ENCODE peak calls at places on chromosomes 11 and 22, in seven cellular contexts. One of them, this sample, is unnamed.

GRCh38 chr22:47055921-47056320 is 293.5 kb downstream of the TBC1D22A start:
- DNase-seq in PC-9: no peak
- DNase-seq in HCT116: no peak
- DNase-seq in GM23248: no peak
- DNase-seq in MM.1S: no peak
- DNase-seq in GM23338: no peak
- DNase-seq in PC-3: no peak
- DNase-seq in this sample: no peak

GRCh38 chr22:30416403-30416802 is 9.2 kb upstream of the MTFP1 start:
- DNase-seq in PC-9: no peak
- DNase-seq in MM.1S: no peak
- DNase-seq in GM23248: peak; percentile 42
- DNase-seq in HCT116: no peak
- DNase-seq in PC-3: no peak
- DNase-seq in GM23338: no peak
- DNase-seq in this sample: peak; percentile 64

GRCh38 chr11:73715551-73715950 is 45.3 kb downstream of the RAB6A start:
- DNase-seq in PC-3: no peak
- DNase-seq in PC-9: no peak
- DNase-seq in GM23338: no peak
- DNase-seq in MM.1S: no peak
- DNase-seq in HCT116: no peak
- DNase-seq in GM23248: no peak
- DNase-seq in this sample: no peak

GRCh38 chr11:126443120-126443519 is 87.6 kb downstream of the ST3GAL4 start:
- DNase-seq in MM.1S: peak; percentile 61
- DNase-seq in PC-3: no peak
- DNase-seq in HCT116: no peak
- DNase-seq in GM23338: no peak
- DNase-seq in GM23248: no peak
- DNase-seq in PC-9: no peak
- DNase-seq in this sample: no peak

GRCh38 chr11:7278314-7278917 is 26.7 kb downstream of the SYT9 start:
- DNase-seq in GM23248: peak; percentile 56
- DNase-seq in PC-9: no peak
- DNase-seq in HCT116: peak; percentile 24
- DNase-seq in GM23338: peak; percentile 77
- DNase-seq in PC-3: peak; percentile 69
- DNase-seq in MM.1S: peak; percentile 61
- DNase-seq in this sample: peak; percentile 52

GRCh38 chr11:27722945-27723344 is 22.7 kb upstream of the BDNF start:
- DNase-seq in GM23338: peak; percentile 62
- DNase-seq in PC-3: no peak
- DNase-seq in PC-9: no peak
- DNase-seq in HCT116: no peak
- DNase-seq in MM.1S: no peak
- DNase-seq in GM23248: peak; percentile 51
- DNase-seq in this sample: peak; percentile 7

GRCh38 chr11:57313788-57314135 is 11.0 kb downstream of the TNKS1BP1 start:
- DNase-seq in HCT116: no peak
- DNase-seq in MM.1S: no peak
- DNase-seq in GM23248: no peak
- DNase-seq in PC-3: no peak
- DNase-seq in PC-9: no peak
- DNase-seq in GM23338: no peak
- DNase-seq in this sample: no peak

GRCh38 chr22:19823191-19823590 is 31.5 kb downstream of the GNB1L start:
- DNase-seq in GM23338: no peak
- DNase-seq in GM23248: no peak
- DNase-seq in PC-9: no peak
- DNase-seq in HCT116: no peak
- DNase-seq in PC-3: no peak
- DNase-seq in MM.1S: no peak
- DNase-seq in this sample: peak; percentile 4

GRCh38 chr11:105918039-105918438 is 104.0 kb downstream of the MSANTD4 start:
- DNase-seq in PC-3: no peak
- DNase-seq in GM23248: no peak
- DNase-seq in GM23338: no peak
- DNase-seq in PC-9: no peak
- DNase-seq in MM.1S: no peak
- DNase-seq in HCT116: no peak
- DNase-seq in this sample: no peak

GRCh38 chr22:33986167-33986771 is 66.0 kb upstream of the LARGE1 start:
- DNase-seq in HCT116: no peak
- DNase-seq in GM23248: no peak
- DNase-seq in PC-3: no peak
- DNase-seq in PC-9: no peak
- DNase-seq in MM.1S: no peak
- DNase-seq in GM23338: no peak
- DNase-seq in this sample: no peak

GRCh38 chr11:65611028-65611757 is 2.8 kb downstream of the MAP3K11 start:
- DNase-seq in PC-9: no peak
- DNase-seq in PC-3: no peak
- DNase-seq in HCT116: no peak
- DNase-seq in GM23338: peak; percentile 56
- DNase-seq in GM23248: no peak
- DNase-seq in MM.1S: no peak
- DNase-seq in this sample: no peak

GRCh38 chr11:45922425-45923082 is at the start of gene LARGE2:
- DNase-seq in PC-9: peak; percentile 75
- DNase-seq in PC-3: peak; percentile 67
- DNase-seq in HCT116: no peak
- DNase-seq in GM23248: no peak
- DNase-seq in MM.1S: peak; percentile 20
- DNase-seq in GM23338: peak; percentile 88
- DNase-seq in this sample: peak; percentile 77

GRCh38 chr22:43515411-43515810 is 103.6 kb downstream of the MPPED1 start:
- DNase-seq in GM23248: no peak
- DNase-seq in HCT116: no peak
- DNase-seq in GM23338: no peak
- DNase-seq in PC-3: no peak
- DNase-seq in PC-9: no peak
- DNase-seq in MM.1S: no peak
- DNase-seq in this sample: no peak

GRCh38 chr11:45332486-45332934 is 46.4 kb upstream of the SYT13 start:
- DNase-seq in GM23248: peak; percentile 56
- DNase-seq in GM23338: peak; percentile 72
- DNase-seq in PC-3: no peak
- DNase-seq in HCT116: peak; percentile 29
- DNase-seq in MM.1S: peak; percentile 21
- DNase-seq in PC-9: peak; percentile 10
- DNase-seq in this sample: peak; percentile 56

GRCh38 chr11:19499999-19500398 is 212.6 kb upstream of the NAV2 start:
- DNase-seq in PC-3: no peak
- DNase-seq in GM23338: no peak
- DNase-seq in GM23248: peak; percentile 99
- DNase-seq in PC-9: no peak
- DNase-seq in HCT116: no peak
- DNase-seq in MM.1S: no peak
- DNase-seq in this sample: no peak

GRCh38 chr11:47148903-47149535 is 27.7 kb downstream of the ARFGAP2 start:
- DNase-seq in HCT116: no peak
- DNase-seq in PC-3: no peak
- DNase-seq in MM.1S: no peak
- DNase-seq in GM23248: peak; percentile 54
- DNase-seq in PC-9: no peak
- DNase-seq in GM23338: no peak
- DNase-seq in this sample: no peak

GRCh38 chr22:25765801-25766200 is 23.8 kb downstream of the MYO18B start:
- DNase-seq in MM.1S: no peak
- DNase-seq in PC-3: no peak
- DNase-seq in PC-9: no peak
- DNase-seq in GM23248: no peak
- DNase-seq in HCT116: no peak
- DNase-seq in GM23338: no peak
- DNase-seq in this sample: no peak

GRCh38 chr22:50260801-50261614 is 475 bp downstream of the MAPK12 start:
- DNase-seq in HCT116: no peak
- DNase-seq in PC-9: peak; percentile 52
- DNase-seq in PC-3: peak; percentile 50
- DNase-seq in GM23338: peak; percentile 59
- DNase-seq in GM23248: peak; percentile 85
- DNase-seq in MM.1S: peak; percentile 54
- DNase-seq in this sample: peak; percentile 74

GRCh38 chr11:117319214-117319840 is 3.3 kb upstream of the BACE1 start:
- DNase-seq in PC-3: no peak
- DNase-seq in GM23338: no peak
- DNase-seq in MM.1S: no peak
- DNase-seq in PC-9: no peak
- DNase-seq in GM23248: peak; percentile 59
- DNase-seq in HCT116: no peak
- DNase-seq in this sample: no peak

GRCh38 chr22:45343143-45343542 is 33.4 kb downstream of the FAM118A start:
- DNase-seq in MM.1S: no peak
- DNase-seq in PC-9: no peak
- DNase-seq in GM23248: no peak
- DNase-seq in HCT116: no peak
- DNase-seq in PC-3: no peak
- DNase-seq in GM23338: no peak
- DNase-seq in this sample: no peak

GRCh38 chr22:37370306-37370979 is 56.8 kb downstream of the ELFN2 start:
- DNase-seq in GM23248: no peak
- DNase-seq in MM.1S: peak; percentile 53
- DNase-seq in PC-3: no peak
- DNase-seq in PC-9: no peak
- DNase-seq in HCT116: no peak
- DNase-seq in GM23338: no peak
- DNase-seq in this sample: no peak

GRCh38 chr11:26743622-26744021 is 21.8 kb upstream of the SLC5A12 start:
- DNase-seq in PC-9: no peak
- DNase-seq in GM23338: no peak
- DNase-seq in PC-3: no peak
- DNase-seq in MM.1S: no peak
- DNase-seq in HCT116: no peak
- DNase-seq in GM23248: no peak
- DNase-seq in this sample: no peak

GRCh38 chr11:108516125-108516524 is 17.9 kb upstream of the POGLUT3 start:
- DNase-seq in PC-3: no peak
- DNase-seq in HCT116: no peak
- DNase-seq in PC-9: no peak
- DNase-seq in GM23248: no peak
- DNase-seq in GM23338: no peak
- DNase-seq in MM.1S: no peak
- DNase-seq in this sample: no peak

GRCh38 chr22:45903355-45904149 is 73.4 kb downstream of the WNT7B start:
- DNase-seq in GM23248: peak; percentile 74
- DNase-seq in PC-9: peak; percentile 87
- DNase-seq in HCT116: no peak
- DNase-seq in PC-3: peak; percentile 60
- DNase-seq in MM.1S: no peak
- DNase-seq in GM23338: no peak
- DNase-seq in this sample: peak; percentile 55

GRCh38 chr11:11880179-11880578 is 38.4 kb downstream of the USP47 start:
- DNase-seq in GM23338: no peak
- DNase-seq in MM.1S: no peak
- DNase-seq in HCT116: no peak
- DNase-seq in PC-9: no peak
- DNase-seq in GM23248: no peak
- DNase-seq in PC-3: no peak
- DNase-seq in this sample: no peak

GRCh38 chr11:16857186-16857585 is 118.7 kb downstream of the C11orf58 start:
- DNase-seq in PC-3: no peak
- DNase-seq in HCT116: no peak
- DNase-seq in MM.1S: no peak
- DNase-seq in GM23248: no peak
- DNase-seq in PC-9: no peak
- DNase-seq in GM23338: no peak
- DNase-seq in this sample: no peak

GRCh38 chr11:58774164-58774593 is 42.4 kb upstream of the GLYAT start:
- DNase-seq in GM23248: no peak
- DNase-seq in PC-9: no peak
- DNase-seq in HCT116: no peak
- DNase-seq in PC-3: no peak
- DNase-seq in GM23338: no peak
- DNase-seq in MM.1S: no peak
- DNase-seq in this sample: no peak

DNA sequence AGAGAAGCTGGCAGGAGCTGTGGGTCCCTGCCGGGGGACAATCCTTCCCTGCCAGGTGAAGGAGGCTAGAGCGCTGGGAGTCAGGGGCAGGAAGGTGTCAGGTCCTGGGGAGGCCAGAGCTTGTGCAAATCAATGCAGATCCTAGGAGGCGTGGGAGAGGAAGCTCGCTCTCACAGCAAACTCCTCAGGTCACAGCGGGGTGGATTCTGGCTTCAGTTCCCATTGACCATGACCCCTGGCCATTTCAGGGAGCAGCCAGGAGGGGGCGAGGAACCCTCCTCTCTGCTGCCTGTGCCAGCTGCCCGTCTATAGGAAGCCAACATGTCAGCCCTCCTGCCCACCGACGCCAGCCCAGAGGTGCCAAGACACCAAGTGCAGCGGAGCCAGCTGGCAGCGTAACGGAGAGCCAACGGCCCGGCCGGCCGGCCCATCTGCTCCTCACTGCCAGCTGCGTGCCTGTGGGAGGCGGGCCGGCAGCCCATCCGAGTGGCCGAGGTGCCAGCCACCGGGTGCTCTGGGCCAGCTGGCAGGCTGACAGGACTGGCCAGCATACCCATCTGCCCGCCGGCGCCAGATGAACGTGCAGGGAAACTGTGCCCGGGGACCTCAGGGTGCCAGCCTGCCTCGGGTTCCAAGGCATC is 374.9 kb downstream of the MIAT start:
- DNase-seq in PC-9: no peak
- DNase-seq in HCT116: no peak
- DNase-seq in GM23338: peak; percentile 87
- DNase-seq in PC-3: no peak
- DNase-seq in MM.1S: no peak
- DNase-seq in GM23248: peak; percentile 27
- DNase-seq in this sample: no peak
- TF ChIP-seq EZH2 in PC-9: no peak
- TF ChIP-seq EZH2 in HCT116: no peak
- TF ChIP-seq EZH2 in GM23338: no peak
- TF ChIP-seq EZH2 in PC-3: no peak
- TF ChIP-seq EZH2 in MM.1S: no peak
- TF ChIP-seq EZH2 in GM23248: no peak
- TF ChIP-seq EZH2 in this sample: no peak

GRCh38 chr11:62777389-62777788 is 6.2 kb downstream of the TAF6L start:
- DNase-seq in PC-9: no peak
- DNase-seq in PC-3: no peak
- DNase-seq in MM.1S: no peak
- DNase-seq in GM23338: no peak
- DNase-seq in GM23248: no peak
- DNase-seq in HCT116: no peak
- DNase-seq in this sample: no peak
- H3K9me2 ChIP-seq in PC-9: no peaks in the 10 kb centered on the region
- H3K9me2 ChIP-seq in PC-3: no peaks in the 10 kb centered on the region
- H3K9me2 ChIP-seq in MM.1S: no peaks in the 10 kb centered on the region
- H3K9me2 ChIP-seq in GM23338: no peaks in the 10 kb centered on the region
- H3K9me2 ChIP-seq in GM23248: no peaks in the 10 kb centered on the region
- H3K9me2 ChIP-seq in HCT116: no peaks in the 10 kb centered on the region
- H3K9me2 ChIP-seq in this sample: no peaks in the 10 kb centered on the region

GRCh38 chr11:68938088-68938487 is 34.4 kb downstream of the IGHMBP2 start:
- DNase-seq in HCT116: no peak
- DNase-seq in GM23248: no peak
- DNase-seq in PC-3: no peak
- DNase-seq in MM.1S: no peak
- DNase-seq in GM23338: no peak
- DNase-seq in PC-9: no peak
- DNase-seq in this sample: no peak
- H3K4me1 ChIP-seq in HCT116: no peaks in the 10 kb centered on the region
- H3K4me1 ChIP-seq in GM23248: no peaks in the 10 kb centered on the region
- H3K4me1 ChIP-seq in PC-3: no peaks in the 10 kb centered on the region
- H3K4me1 ChIP-seq in MM.1S: no peaks in the 10 kb centered on the region
- H3K4me1 ChIP-seq in GM23338: no peaks in the 10 kb centered on the region
- H3K4me1 ChIP-seq in PC-9: no peaks in the 10 kb centered on the region
- H3K4me1 ChIP-seq in this sample: peaks cover 9% of the 10 kb centered on the region

GRCh38 chr11:62925745-62926668 is 4.8 kb upstream of the CHRM1 start:
- DNase-seq in PC-9: no peak
- DNase-seq in HCT116: no peak
- DNase-seq in MM.1S: no peak
- DNase-seq in GM23338: peak; percentile 78
- DNase-seq in PC-3: no peak
- DNase-seq in GM23248: no peak
- DNase-seq in this sample: no peak
- TF ChIP-seq EZH2 in PC-9: no peak
- TF ChIP-seq EZH2 in HCT116: no peak
- TF ChIP-seq EZH2 in MM.1S: peak; percentile 42
- TF ChIP-seq EZH2 in GM23338: peak; percentile 85
- TF ChIP-seq EZH2 in PC-3: no peak
- TF ChIP-seq EZH2 in GM23248: no peak
- TF ChIP-seq EZH2 in this sample: peak; percentile 83

This sample was measured in hepatocyte.